ENCODE peak calls at places on chromosomes 4 and X, in six cellular contexts. I, K, A, F, M and C are unnamed samples.

GRCh38 chrX:109856974-109857373 is 123.9 kb upstream of the ACSL4 start:
- DNase-seq in I (peak; percentile 15), K (no peak), A (no peak), F (peak; percentile 9), M (no peak), C (peak; percentile 22)

GRCh38 chr4:139743027-139743426 is 77.4 kb downstream of the MGST2 start:
- DNase-seq in I (no peak), K (no peak), A (no peak), F (no peak), M (no peak), C (no peak)

GRCh38 chr4:139815646-139816601 is 150.3 kb downstream of the MGST2 start:
- DNase-seq in I (peak; percentile 40), K (peak; percentile 72), A (no peak), F (peak; percentile 67), M (no peak), C (peak; percentile 42)

GRCh38 chr4:142416711-142417275 is 429.3 kb downstream of the INPP4B start:
- DNase-seq in I (no peak), K (no peak), A (no peak), F (no peak), M (no peak), C (no peak)

GRCh38 chrX:153818571-153819397 is 11.6 kb downstream of the PDZD4 start:
- DNase-seq in I (no peak), K (no peak), A (peak; percentile 54), F (peak; percentile 54), M (no peak), C (peak; percentile 96)

GRCh38 chr4:26074672-26075071 is 160.7 kb downstream of the SMIM20 start:
- DNase-seq in I (peak; percentile 37), K (peak; percentile 66), A (peak; percentile 67), F (no peak), M (no peak), C (no peak)

GRCh38 chrX:39162322-39162721 is 361.1 kb downstream of the MID1IP1 start:
- DNase-seq in I (no peak), K (no peak), A (peak; percentile 53), F (no peak), M (peak; percentile 64), C (peak; percentile 77)

GRCh38 chr4:37715889-37716402 is 29.8 kb upstream of the RELL1 start:
- DNase-seq in I (no peak), K (no peak), A (no peak), F (no peak), M (peak; percentile 75), C (no peak)

GRCh38 chr4:173735055-173735454 is 205.0 kb upstream of the HAND2 start:
- DNase-seq in I (no peak), K (no peak), A (no peak), F (no peak), M (no peak), C (no peak)

GRCh38 chrX:44785652-44786051 is 58.2 kb upstream of the DUSP21 start:
- DNase-seq in I (no peak), K (no peak), A (no peak), F (no peak), M (no peak), C (no peak)

GRCh38 chr4:148062301-148062950 is 330.5 kb downstream of the ARHGAP10 start:
- DNase-seq in I (no peak), K (no peak), A (no peak), F (no peak), M (no peak), C (no peak)

GRCh38 chr4:146245246-146245645 is 30.9 kb downstream of the REELD1 start:
- DNase-seq in I (no peak), K (no peak), A (no peak), F (no peak), M (peak; percentile 29), C (no peak)

GRCh38 chr4:165874799-165875371 is 1.8 kb downstream of the TLL1 start:
- DNase-seq in I (no peak), K (no peak), A (peak; percentile 53), F (peak; percentile 41), M (peak; percentile 22), C (peak; percentile 70)

GRCh38 chr4:8081621-8082516 is 76.7 kb downstream of the ABLIM2 start:
- DNase-seq in I (no peak), K (no peak), A (peak; percentile 28), F (no peak), M (no peak), C (no peak)
- H3K4me3 ChIP-seq in I (no peak overlapping the region), K (no peak overlapping the region), A (no peak overlapping the region), F (peak overlapping the region; percentile 37), M (no peak overlapping the region), C (no peak overlapping the region)

GRCh38 chrX:104281564-104281963 is 26.8 kb upstream of the ESX1 start:
- DNase-seq in I (no peak), K (no peak), A (no peak), F (no peak), M (no peak), C (no peak)
- H3K27me3 ChIP-seq in I (no peaks in the 10 kb centered on the region), K (no peaks in the 10 kb centered on the region), A (no peaks in the 10 kb centered on the region), F (peaks cover 12% of the 10 kb centered on the region), M (peaks cover 4% of the 10 kb centered on the region), C (no peaks in the 10 kb centered on the region)

DNA sequence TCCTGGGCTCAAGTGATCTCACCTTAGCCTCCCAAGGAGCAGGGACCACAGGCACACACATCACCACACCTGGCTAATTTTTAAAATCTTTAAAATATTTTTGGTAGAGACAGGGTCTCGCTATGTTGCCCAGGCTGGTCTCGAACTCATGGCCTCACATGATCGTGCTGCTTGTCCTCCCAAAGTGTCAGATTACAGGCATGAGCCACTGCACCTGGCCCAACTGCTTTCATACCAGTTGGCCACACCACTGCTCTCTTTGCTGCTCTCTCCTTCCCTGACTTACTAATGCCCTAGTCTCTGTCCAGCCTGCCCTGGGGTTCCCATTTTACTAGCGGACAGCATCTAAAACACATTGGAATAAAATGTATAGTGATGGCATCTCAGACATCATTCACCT is 67.1 kb downstream of the CLDN22 start:
- DNase-seq in I (no peak), K (no peak), A (no peak), F (no peak), M (no peak), C (no peak)
- H3K36me3 ChIP-seq in I (peaks cover 43% of the 10 kb centered on the region), K (peaks cover 23% of the 10 kb centered on the region), A (peaks cover 60% of the 10 kb centered on the region), F (peaks cover 67% of the 10 kb centered on the region), M (no peaks in the 10 kb centered on the region), C (peaks cover 27% of the 10 kb centered on the region)

GRCh38 chrX:140712413-140713173 is 3.0 kb downstream of the LINC00632 start:
- DNase-seq in I (no peak), K (peak; percentile 67), A (peak; percentile 68), F (peak; percentile 48), M (peak; percentile 17), C (peak; percentile 63)
- H3K4me3 ChIP-seq in I (peak overlapping the region; percentile 12), K (peak overlapping the region; percentile 55), A (peak overlapping the region; percentile 31), F (no peak overlapping the region), M (no peak overlapping the region), C (peak overlapping the region; percentile 20)

DNA sequence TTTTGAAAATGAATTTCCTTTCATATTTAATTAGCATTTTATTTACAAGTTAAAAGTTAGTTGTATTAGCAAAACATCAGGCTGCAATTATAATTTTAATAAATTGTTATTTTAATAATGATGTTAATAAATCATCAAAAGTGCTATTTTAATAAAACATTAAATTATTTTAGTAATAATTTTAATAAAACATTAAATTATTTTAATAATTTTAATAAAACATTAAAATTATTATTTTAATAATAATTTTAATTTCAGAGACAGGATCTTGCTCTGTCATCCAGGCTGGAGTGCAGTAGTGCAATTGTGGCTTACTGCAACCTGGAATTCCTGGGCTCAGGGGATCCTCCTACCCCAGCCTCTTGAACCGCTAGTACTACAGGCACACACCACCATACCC is 10.8 kb downstream of the RAP2C start:
- DNase-seq in I (no peak), K (no peak), A (no peak), F (no peak), M (no peak), C (no peak)
- H3K27me3 ChIP-seq in I (no peaks in the 10 kb centered on the region), K (no peaks in the 10 kb centered on the region), A (no peaks in the 10 kb centered on the region), F (peaks cover 6% of the 10 kb centered on the region), M (no peaks in the 10 kb centered on the region), C (no peaks in the 10 kb centered on the region)